ENCODE peak calls at places on chromosomes 2 and 18, in five cellular contexts. One of them, this sample, is unnamed.

GRCh38 chr2:234272069-234272850 is 221.8 kb downstream of the SPP2 start:
- DNase-seq in activated naive CD4-positive, alpha-beta T cell treated with anti-CD3 and anti-CD28 coated beads for 36 hours: no peak
- DNase-seq in GM13977: no peak
- DNase-seq in hypothalamus: no peak
- DNase-seq in suprapubic skin: no peak
- DNase-seq in this sample: no peak

GRCh38 chr2:182784777-182785176 is 68.7 kb downstream of the DNAJC10 start:
- DNase-seq in GM13977: no peak
- DNase-seq in activated naive CD4-positive, alpha-beta T cell treated with anti-CD3 and anti-CD28 coated beads for 36 hours: no peak
- DNase-seq in hypothalamus: no peak
- DNase-seq in suprapubic skin: no peak
- DNase-seq in this sample: no peak

GRCh38 chr2:47869859-47870258 is 36.4 kb downstream of the FBXO11 start:
- DNase-seq in GM13977: no peak
- DNase-seq in activated naive CD4-positive, alpha-beta T cell treated with anti-CD3 and anti-CD28 coated beads for 36 hours: no peak
- DNase-seq in suprapubic skin: no peak
- DNase-seq in hypothalamus: no peak
- DNase-seq in this sample: no peak

GRCh38 chr2:187299122-187299906 is 148.7 kb downstream of the CALCRL start:
- DNase-seq in activated naive CD4-positive, alpha-beta T cell treated with anti-CD3 and anti-CD28 coated beads for 36 hours: no peak
- DNase-seq in suprapubic skin: no peak
- DNase-seq in GM13977: peak
- DNase-seq in hypothalamus: no peak
- DNase-seq in this sample: no peak

GRCh38 chr2:61471905-61472805 is 1.3 kb upstream of the USP34 start:
- DNase-seq in hypothalamus: no peak
- DNase-seq in activated naive CD4-positive, alpha-beta T cell treated with anti-CD3 and anti-CD28 coated beads for 36 hours: peak
- DNase-seq in suprapubic skin: peak
- DNase-seq in GM13977: peak
- DNase-seq in this sample: peak

GRCh38 chr18:23703057-23703986 is 14.1 kb downstream of the LAMA3 start:
- DNase-seq in suprapubic skin: no peak
- DNase-seq in hypothalamus: no peak
- DNase-seq in activated naive CD4-positive, alpha-beta T cell treated with anti-CD3 and anti-CD28 coated beads for 36 hours: peak
- DNase-seq in GM13977: peak
- DNase-seq in this sample: peak

GRCh38 chr2:101362777-101363176 is 24.5 kb downstream of the CREG2 start:
- DNase-seq in hypothalamus: no peak
- DNase-seq in GM13977: no peak
- DNase-seq in suprapubic skin: no peak
- DNase-seq in activated naive CD4-positive, alpha-beta T cell treated with anti-CD3 and anti-CD28 coated beads for 36 hours: no peak
- DNase-seq in this sample: no peak

GRCh38 chr18:8765692-8766463 is 60.5 kb downstream of the MTCL1 start:
- DNase-seq in GM13977: no peak
- DNase-seq in activated naive CD4-positive, alpha-beta T cell treated with anti-CD3 and anti-CD28 coated beads for 36 hours: no peak
- DNase-seq in hypothalamus: peak
- DNase-seq in suprapubic skin: no peak
- DNase-seq in this sample: no peak

GRCh38 chr2:19745318-19746136 is 156.3 kb downstream of the TTC32 start:
- DNase-seq in activated naive CD4-positive, alpha-beta T cell treated with anti-CD3 and anti-CD28 coated beads for 36 hours: no peak
- DNase-seq in GM13977: no peak
- DNase-seq in hypothalamus: no peak
- DNase-seq in suprapubic skin: no peak
- DNase-seq in this sample: no peak

GRCh38 chr18:62085766-62086165 is 101.1 kb downstream of the PIGN start:
- DNase-seq in activated naive CD4-positive, alpha-beta T cell treated with anti-CD3 and anti-CD28 coated beads for 36 hours: no peak
- DNase-seq in suprapubic skin: no peak
- DNase-seq in hypothalamus: no peak
- DNase-seq in GM13977: no peak
- DNase-seq in this sample: no peak

This sample was measured in activated CD8-positive, alpha-beta T cell treated with anti-CD3 and anti-CD28 coated beads, Interleukin-2, amount 10 ng/mL, durations not matched to agents 7 days and 5 days.